ENCODE peak calls at places on chromosomes 4 and X, in eight cellular contexts. S is COLO829; D is T-helper 1 cell; B is iris pigment epithelial cell; T is stimulated activated CD4-positive, alpha-beta T cell treated with anti-CD3 and anti-CD28 coated beads, Interleukin-4, amount 100 ng/mL, for 48 hours; L is A549; G is activated gamma-delta T cell treated with Interleukin-2 at 50 U/mL for 16 hours; C is heart right ventricle. U is an unnamed sample.

GRCh38 chr4:167831853-167832252 is 260.5 kb upstream of the ANXA10 start:
- DNase-seq in S (no peak), D (no peak), B (peak; percentile 21), T (no peak), L (no peak), G (no peak), C (no peak), U (no peak)

GRCh38 chr4:101014417-101014816 is 332.9 kb downstream of the PPP3CA start:
- DNase-seq in S (peak; percentile 50), D (no peak), B (no peak), T (no peak), L (no peak), G (no peak), C (no peak), U (no peak)

GRCh38 chr4:152590179-152591031 is 54.5 kb upstream of the FBXW7 start:
- DNase-seq in S (no peak), D (no peak), B (peak; percentile 98), T (no peak), L (no peak), G (no peak), C (no peak), U (peak; percentile 69)

GRCh38 chrX:3257471-3257870 is 89.0 kb downstream of the MXRA5 start:
- DNase-seq in S (no peak), D (no peak), B (no peak), T (no peak), L (no peak), G (no peak), C (no peak), U (no peak)

GRCh38 chr4:4594531-4594930 is 52.7 kb upstream of the STX18 start:
- DNase-seq in S (no peak), D (no peak), B (no peak), T (no peak), L (no peak), G (no peak), C (no peak), U (no peak)

GRCh38 chrX:72130156-72130761 is 1.5 kb downstream of the RTL5 start:
- DNase-seq in S (no peak), D (no peak), B (no peak), T (no peak), L (no peak), G (no peak), C (no peak), U (no peak)

GRCh38 chrX:122269243-122269781 is 914.8 kb upstream of the GRIA3 start:
- DNase-seq in S (no peak), D (no peak), B (peak; percentile 10), T (no peak), L (no peak), G (no peak), C (no peak), U (no peak)

GRCh38 chr4:30718021-30718888 is 1.9 kb upstream of the PCDH7 start:
- DNase-seq in S (no peak), D (no peak), B (peak; percentile 64), T (no peak), L (peak; percentile 2), G (no peak), C (peak; percentile 47), U (peak; percentile 83)

GRCh38 chrX:150602296-150602695 is 33.9 kb downstream of the MTM1 start:
- DNase-seq in S (no peak), D (no peak), B (no peak), T (no peak), L (no peak), G (no peak), C (no peak), U (no peak)

GRCh38 chrX:48472851-48473717 is 2.9 kb upstream of the FTSJ1 start:
- DNase-seq in S (no peak), D (no peak), B (no peak), T (no peak), L (no peak), G (no peak), C (no peak), U (no peak)

GRCh38 chrX:100449696-100450606 is 39.9 kb upstream of the PCDH19 start:
- DNase-seq in S (no peak), D (no peak), B (peak; percentile 5), T (no peak), L (no peak), G (no peak), C (peak; percentile 37), U (no peak)

GRCh38 chr4:46993075-46994006 is at the start of gene GABRA4:
- DNase-seq in S (no peak), D (no peak), B (no peak), T (no peak), L (no peak), G (no peak), C (peak; percentile 24), U (no peak)

GRCh38 chr4:182188622-182189021 is 54.6 kb upstream of the TENM3 start:
- DNase-seq in S (no peak), D (no peak), B (peak; percentile 57), T (no peak), L (no peak), G (no peak), C (no peak), U (no peak)

GRCh38 chr4:156459584-156459983 is 505.9 kb upstream of the CTSO start:
- DNase-seq in S (no peak), D (no peak), B (no peak), T (no peak), L (no peak), G (no peak), C (no peak), U (no peak)

GRCh38 chrX:13226214-13226613 is 93.6 kb downstream of the ATXN3L start:
- DNase-seq in S (no peak), D (no peak), B (no peak), T (no peak), L (no peak), G (no peak), C (no peak), U (no peak)

GRCh38 chr4:94168321-94168720 is 39.3 kb upstream of the SMARCAD1 start:
- DNase-seq in S (no peak), D (no peak), B (peak; percentile 25), T (no peak), L (no peak), G (no peak), C (no peak), U (no peak)

GRCh38 chr4:961651-962230 is 11.6 kb downstream of the DGKQ start:
- DNase-seq in S (no peak), D (no peak), B (no peak), T (no peak), L (no peak), G (no peak), C (no peak), U (peak; percentile 65)

GRCh38 chr4:55396305-55397023 is 707 bp downstream of the TMEM165 start:
- DNase-seq in S (no peak), D (peak; percentile 14), B (no peak), T (peak; percentile 11), L (peak; percentile 25), G (no peak), C (peak; percentile 60), U (peak; percentile 78)

GRCh38 chr4:1234811-1235292 is 14.1 kb downstream of the CTBP1 start:
- DNase-seq in S (no peak), D (no peak), B (no peak), T (no peak), L (no peak), G (no peak), C (peak; percentile 7), U (peak; percentile 60)

GRCh38 chr4:117692538-117692937 is 341.7 kb upstream of the NDST3 start:
- DNase-seq in S (no peak), D (no peak), B (no peak), T (no peak), L (no peak), G (no peak), C (no peak), U (no peak)

GRCh38 chr4:10734697-10735096 is 50.1 kb upstream of the CLNK start:
- DNase-seq in S (no peak), D (peak; percentile 1), B (no peak), T (no peak), L (no peak), G (no peak), C (no peak), U (no peak)

GRCh38 chr4:20266215-20267082 is 14.7 kb downstream of the SLIT2 start:
- DNase-seq in S (no peak), D (no peak), B (peak; percentile 45), T (no peak), L (no peak), G (no peak), C (no peak), U (peak; percentile 61)

GRCh38 chr4:119286377-119287002 is 35.4 kb downstream of the FABP2 start:
- DNase-seq in S (no peak), D (peak; percentile 14), B (peak; percentile 75), T (no peak), L (no peak), G (peak; percentile 20), C (no peak), U (no peak)

U was measured in sigmoid colon.